ENCODE peak calls at places on chromosomes 5 and 9, in eight cellular contexts. U, N, R, H, C, S, J and L are unnamed samples.

GRCh38 chr5:178839319-178839704 is 20.4 kb upstream of the ZNF354B start:
- DNase-seq in R (no peak), S (peak), J (peak), H (no peak), N (no peak), U (no peak), C (peak), L (peak)

GRCh38 chr5:168315416-168315990 is 24.1 kb downstream of the WWC1 start:
- DNase-seq in H (no peak), J (no peak), U (no peak), S (no peak), N (no peak), R (no peak), C (no peak), L (no peak)

GRCh38 chr5:94021246-94021645 is 279.8 kb upstream of the POU5F2 start:
- DNase-seq in H (peak), J (no peak), S (no peak), C (no peak), N (no peak), U (peak), R (no peak), L (peak)

GRCh38 chr9:107054146-107054545 is 191.2 kb downstream of the ZNF462 start:
- DNase-seq in J (no peak), N (no peak), H (no peak), C (no peak), R (no peak), S (no peak), U (no peak), L (no peak)

GRCh38 chr9:33620738-33621439 is 96.8 kb downstream of the ANKRD18B start:
- DNase-seq in S (no peak), H (peak), J (no peak), U (peak), R (no peak), N (no peak), C (no peak), L (peak)

GRCh38 chr5:165130656-165131055 is 1625.2 kb downstream of the MAT2B start:
- DNase-seq in C (no peak), H (peak), J (no peak), S (no peak), R (no peak), N (no peak), U (no peak), L (no peak)

GRCh38 chr9:96087669-96088299 is 212.3 kb downstream of the ERCC6L2 start:
- DNase-seq in C (no peak), S (no peak), U (no peak), J (no peak), R (no peak), N (no peak), H (peak), L (no peak)

GRCh38 chr9:31585158-31585557 is 799.3 kb upstream of the ACO1 start:
- DNase-seq in H (no peak), C (no peak), R (no peak), U (no peak), N (no peak), S (no peak), J (no peak), L (no peak)

GRCh38 chr9:137194388-137194787 is 5.9 kb downstream of the SSNA1 start:
- DNase-seq in R (no peak), C (no peak), N (no peak), J (no peak), U (no peak), H (no peak), S (no peak), L (no peak)

GRCh38 chr9:136773386-136774044 is 9.2 kb upstream of the LCN15 start:
- DNase-seq in J (no peak), S (peak), U (no peak), C (peak), R (no peak), N (peak), H (peak), L (no peak)

GRCh38 chr9:33619666-33620404 is 95.8 kb downstream of the ANKRD18B start:
- DNase-seq in C (no peak), R (no peak), J (no peak), S (peak), H (peak), N (no peak), U (peak), L (peak)

GRCh38 chr5:178376906-178377582 is 144.4 kb upstream of the PHYKPL start:
- DNase-seq in R (no peak), S (no peak), U (no peak), H (no peak), N (no peak), J (no peak), C (no peak), L (no peak)

GRCh38 chr9:121783523-121784507 is 132.4 kb downstream of the DAB2IP start:
- DNase-seq in S (no peak), H (no peak), U (no peak), R (no peak), C (peak), J (no peak), N (no peak), L (no peak)

GRCh38 chr9:122125158-122125890 is 32.2 kb upstream of the TTLL11 start:
- DNase-seq in H (peak), N (peak), U (peak), R (peak), C (peak), S (peak), J (peak), L (peak)

GRCh38 chr9:127887792-127888191 is 10.3 kb upstream of the AK1 start:
- DNase-seq in C (no peak), H (peak), U (no peak), J (no peak), S (no peak), R (no peak), N (no peak), L (no peak)

GRCh38 chr9:121842612-121842978 is 191.2 kb downstream of the DAB2IP start:
- DNase-seq in S (no peak), C (no peak), R (no peak), J (no peak), H (no peak), N (no peak), U (no peak), L (peak)

GRCh38 chr9:36560813-36561212 is 11.9 kb upstream of the MELK start:
- DNase-seq in N (no peak), J (no peak), S (no peak), C (no peak), R (no peak), H (no peak), U (no peak), L (peak)

GRCh38 chr5:16082053-16082452 is 97.5 kb downstream of the MARCHF11 start:
- DNase-seq in H (no peak), U (no peak), J (no peak), C (no peak), N (no peak), S (no peak), R (no peak), L (peak)

GRCh38 chr9:32502459-32502858 is 23.5 kb downstream of the RIGI start:
- DNase-seq in J (no peak), H (peak), N (no peak), R (no peak), S (no peak), C (no peak), U (peak), L (peak)

GRCh38 chr5:62316110-62316509 is 10.1 kb downstream of the KIF2A start:
- DNase-seq in R (no peak), H (no peak), S (no peak), J (no peak), U (no peak), C (no peak), N (no peak), L (no peak)

GRCh38 chr5:121500262-121500792 is 351.4 kb upstream of the FTMT start:
- DNase-seq in U (no peak), N (no peak), S (no peak), C (no peak), H (no peak), R (no peak), J (no peak), L (no peak)

GRCh38 chr9:93668261-93668871 is 92.0 kb downstream of the PHF2 start:
- DNase-seq in U (no peak), N (peak), H (peak), C (no peak), J (no peak), R (peak), S (no peak), L (no peak)

GRCh38 chr5:91145233-91145620 is 237.9 kb downstream of the ARRDC3 start:
- DNase-seq in H (no peak), U (no peak), N (no peak), R (no peak), C (no peak), S (no peak), J (no peak), L (no peak)

GRCh38 chr9:127778280-127779135 is at the start of gene SH2D3C:
- DNase-seq in U (no peak), C (peak), N (peak), J (no peak), H (no peak), S (peak), R (no peak), L (no peak)

GRCh38 chr5:60463179-60463868 is 236.6 kb downstream of the DEPDC1B start:
- DNase-seq in S (no peak), R (no peak), U (no peak), J (no peak), N (no peak), H (no peak), C (no peak), L (no peak)

GRCh38 chr5:112738180-112738560 is 485 bp downstream of the APC start:
- DNase-seq in H (peak), J (peak), N (no peak), C (no peak), R (no peak), U (no peak), S (peak), L (no peak)

GRCh38 chr5:132734687-132735086 is 2.7 kb downstream of the KIF3A start:
- DNase-seq in R (no peak), U (no peak), N (no peak), C (no peak), S (no peak), H (no peak), J (no peak), L (no peak)
- TF ChIP-seq CTCF in R (no peak), U (no peak), N (no peak), C (no peak), S (no peak), H (no peak), J (no peak), L (no peak)

DNA sequence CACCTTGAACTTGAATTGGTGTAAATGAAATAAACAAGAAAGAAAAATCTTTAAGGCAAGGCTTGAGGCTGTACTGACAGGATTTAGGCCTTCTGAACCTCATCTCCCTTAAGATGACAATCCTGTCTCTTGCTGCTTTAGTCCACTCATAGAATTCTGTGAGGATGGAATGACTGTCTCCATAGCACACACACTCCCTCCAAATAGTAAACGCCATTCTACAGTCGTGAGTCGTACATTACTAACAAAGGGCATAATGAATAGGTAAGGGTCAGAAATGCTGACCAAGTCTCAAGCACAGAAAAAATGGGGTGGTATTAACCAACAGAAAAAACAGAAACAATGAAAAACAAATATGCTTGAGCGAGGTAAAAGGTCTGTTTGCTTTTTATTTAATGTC is 71.8 kb upstream of the SIMC1 start:
- DNase-seq in N (no peak), C (no peak), U (no peak), S (no peak), R (no peak), J (no peak), H (no peak), L (peak)
- H3K4me3 ChIP-seq in N (no peak), C (no peak), U (no peak), S (no peak), R (no peak), J (no peak), H (no peak), L (no peak)

GRCh38 chr5:32767948-32768427 is 56.9 kb downstream of the NPR3 start:
- DNase-seq in S (no peak), U (no peak), C (no peak), H (no peak), N (no peak), R (no peak), J (no peak), L (peak)
- TF ChIP-seq CTCF in S (no peak), U (no peak), C (no peak), H (no peak), N (no peak), R (no peak), J (no peak), L (no peak)

GRCh38 chr5:177358333-177358939 is 712 bp downstream of the RGS14 start:
- DNase-seq in C (no peak), S (no peak), H (no peak), U (no peak), R (no peak), N (peak), J (peak), L (no peak)
- H3K4me3 ChIP-seq in C (peak), S (peak), H (no peak), U (no peak), R (no peak), N (peak), J (peak), L (no peak)

DNA sequence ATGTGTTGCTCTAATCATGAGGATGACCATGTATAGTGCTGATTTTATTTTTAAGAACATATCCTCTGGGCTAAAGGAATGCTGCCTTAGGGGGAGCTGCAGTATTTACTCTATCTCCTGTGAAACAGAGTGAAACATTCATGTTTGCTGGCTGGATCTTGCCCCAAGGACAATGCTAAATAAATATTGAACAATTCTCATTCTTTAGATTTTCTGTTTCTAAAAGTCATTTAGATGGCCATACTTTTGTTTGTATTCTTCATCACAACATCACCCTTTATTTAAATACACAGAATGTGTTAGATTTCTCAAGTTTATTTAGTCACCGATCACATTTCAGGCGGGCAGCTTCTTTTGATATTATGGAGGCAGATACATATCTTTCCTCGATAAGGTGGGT is 103.3 kb downstream of the ARHGEF28 start:
- DNase-seq in S (no peak), U (no peak), J (no peak), N (no peak), C (no peak), H (no peak), R (no peak), L (peak)
- TF ChIP-seq CTCF in S (no peak), U (no peak), J (no peak), N (no peak), C (no peak), H (no peak), R (no peak), L (no peak)

GRCh38 chr5:59034498-59035186 is 451.8 kb downstream of the RAB3C start:
- DNase-seq in N (no peak), R (no peak), C (no peak), H (peak), U (no peak), S (peak), J (no peak), L (peak)
- H3K4me3 ChIP-seq in N (peak), R (no peak), C (no peak), H (no peak), U (no peak), S (no peak), J (peak), L (no peak)

DNA sequence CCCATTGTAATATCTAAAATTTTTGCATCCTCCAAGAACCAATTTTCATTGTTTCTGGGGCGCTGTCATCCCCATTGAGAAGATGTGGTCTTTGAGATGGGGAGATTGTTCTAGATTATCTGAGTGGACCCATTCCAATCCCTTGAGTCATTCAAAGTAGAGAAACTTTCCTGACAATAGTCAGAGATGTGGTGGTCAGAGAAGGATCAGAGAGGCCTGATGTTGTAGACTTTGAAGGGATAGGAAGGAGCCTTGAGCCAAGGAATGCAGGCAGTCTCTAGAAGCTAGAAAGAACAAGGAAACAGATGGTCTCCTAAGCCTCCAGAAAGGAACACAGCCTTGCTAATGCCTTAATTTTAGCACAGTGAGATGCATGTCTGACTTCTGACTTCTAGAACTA is 80.4 kb downstream of the TEK start:
- DNase-seq in H (no peak), S (no peak), C (no peak), R (no peak), U (no peak), J (no peak), N (no peak), L (no peak)
- TF ChIP-seq CTCF in H (no peak), S (no peak), C (no peak), R (no peak), U (no peak), J (no peak), N (no peak), L (no peak)

DNA sequence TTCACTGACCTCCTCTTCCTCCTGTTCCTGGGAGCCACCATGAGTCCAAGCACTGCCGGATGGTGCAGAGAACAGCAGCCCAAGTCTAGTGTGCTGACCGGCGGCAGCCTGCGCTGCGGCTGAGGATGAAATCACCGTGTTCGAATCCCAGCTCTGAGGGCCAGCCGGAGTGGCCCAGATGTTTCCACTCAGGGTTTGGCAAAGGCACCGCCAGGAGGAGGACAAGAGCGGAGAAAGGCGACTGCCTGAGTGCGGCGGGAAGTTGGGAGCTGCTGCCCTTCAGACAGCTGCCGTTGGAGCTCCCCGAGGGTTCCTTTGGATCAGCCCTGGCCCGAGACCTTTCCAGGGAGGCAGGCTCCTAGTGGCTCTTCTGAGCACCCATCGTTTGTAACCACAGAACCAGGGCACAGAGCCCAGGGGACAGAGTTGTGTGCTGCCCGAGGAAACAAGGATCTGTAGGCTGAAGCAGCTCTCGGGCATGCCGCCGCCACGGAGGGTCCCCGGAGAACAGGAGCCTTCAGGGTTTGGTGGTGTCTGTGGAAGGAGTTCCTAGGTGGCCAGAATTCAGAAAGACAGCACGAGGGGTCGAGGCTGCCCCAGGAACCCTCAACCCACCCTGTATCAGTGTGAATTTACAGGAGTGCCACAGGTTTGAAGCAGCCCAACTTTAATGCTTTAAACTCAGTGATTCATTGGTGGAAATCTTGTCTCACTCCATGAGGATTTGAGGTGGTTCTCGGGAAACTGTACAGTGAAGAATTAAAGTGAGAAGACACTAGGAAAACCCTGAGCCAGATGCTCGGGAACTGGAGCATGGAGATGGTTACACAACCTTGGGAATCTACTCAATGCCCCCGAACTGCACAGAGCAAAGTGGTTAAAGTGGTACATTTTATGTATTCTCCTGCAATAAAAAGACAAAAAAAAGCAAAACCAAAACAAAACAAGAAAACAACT is 115.5 kb upstream of the COL5A1 start:
- DNase-seq in U (no peak), J (no peak), H (no peak), C (peak), R (no peak), N (peak), S (no peak), L (no peak)
- H3K4me3 ChIP-seq in U (no peak), J (no peak), H (no peak), C (no peak), R (no peak), N (no peak), S (no peak), L (no peak)

DNA sequence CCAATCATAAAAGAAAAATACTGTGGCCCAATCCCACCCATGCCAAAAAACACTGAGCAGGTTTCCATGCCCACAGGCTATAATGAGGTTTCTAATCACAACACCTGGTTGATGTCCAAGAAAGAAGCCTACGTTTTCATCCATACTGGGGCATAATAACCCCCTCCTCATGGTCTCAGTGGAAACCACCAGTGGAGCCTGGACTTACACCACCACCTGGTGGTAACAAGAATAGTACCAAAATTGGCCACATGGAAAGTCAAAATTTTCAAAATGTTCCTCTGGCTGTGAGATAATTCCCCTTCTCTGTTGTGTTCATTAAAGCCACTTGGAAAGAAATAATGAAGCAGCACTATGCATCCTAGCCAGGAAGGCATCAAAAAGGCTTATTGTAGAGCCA is 687.3 kb upstream of the ST8SIA4 start:
- DNase-seq in U (no peak), R (no peak), S (no peak), N (no peak), J (no peak), H (peak), C (no peak), L (peak)
- TF ChIP-seq CTCF in U (no peak), R (no peak), S (no peak), N (no peak), J (no peak), H (peak), C (peak), L (peak)

GRCh38 chr5:88664630-88665029 is 218.4 kb downstream of the MEF2C start:
- DNase-seq in U (no peak), N (no peak), H (no peak), R (no peak), S (no peak), C (no peak), J (no peak), L (no peak)

GRCh38 chr5:88669314-88669713 is 213.7 kb downstream of the MEF2C start:
- DNase-seq in S (no peak), R (no peak), U (no peak), H (no peak), N (no peak), C (no peak), J (no peak), L (no peak)

GRCh38 chr5:88667187-88668141 is 215.5 kb downstream of the MEF2C start:
- DNase-seq in N (no peak), H (peak), R (no peak), S (no peak), U (no peak), J (no peak), C (no peak), L (no peak)

GRCh38 chr5:88665750-88666215 is 217.2 kb downstream of the MEF2C start:
- DNase-seq in U (no peak), S (no peak), R (no peak), C (no peak), H (no peak), N (no peak), J (no peak), L (no peak)

DNA sequence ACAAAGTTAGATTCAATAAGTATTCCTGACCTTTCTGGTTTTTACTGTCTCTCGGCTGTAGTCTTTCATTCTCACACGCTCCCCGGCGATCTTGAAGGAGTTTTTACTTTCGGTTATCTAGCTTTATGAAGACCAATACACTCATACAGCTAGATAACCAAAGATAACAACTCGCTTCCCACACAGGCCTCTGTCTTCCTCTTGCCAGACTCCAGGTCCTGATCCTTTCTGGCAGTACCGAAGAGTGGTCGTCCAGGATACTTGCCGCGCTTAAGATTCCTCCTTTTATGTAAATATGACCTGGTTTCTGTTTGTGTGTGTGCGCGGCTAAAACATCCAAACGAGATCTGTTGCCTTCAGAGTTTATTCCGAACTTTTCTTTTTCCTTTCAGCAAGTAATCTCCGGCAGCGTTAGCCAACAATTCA is 216.2 kb downstream of the MEF2C start:
- DNase-seq in C (no peak), R (no peak), N (no peak), S (no peak), J (no peak), U (no peak), H (peak), L (no peak)
- H3K4me3 ChIP-seq in C (peak), R (peak), N (peak), S (peak), J (peak), U (peak), H (peak), L (peak)